ENCODE peak calls at places on chromosomes 16 and 17, in four cellular contexts. J, N, F and Z are unnamed samples.

GRCh38 chr16:73878616-73879015 is 418.0 kb upstream of the PSMD7 start:
- DNase-seq in J (peak), N (no peak), F (no peak), Z (peak)

GRCh38 chr16:50152386-50152806 is 710 bp upstream of the TENT4B start:
- DNase-seq in J (no peak), N (peak), F (no peak), Z (no peak)

GRCh38 chr16:23510154-23510914 is at the start of gene GGA2:
- DNase-seq in J (peak), N (peak), F (peak), Z (peak)

GRCh38 chr16:76293980-76294690 is 16.9 kb downstream of the CNTNAP4 start:
- DNase-seq in J (no peak), N (no peak), F (no peak), Z (no peak)

GRCh38 chr17:31787082-31787481 is 72.0 kb downstream of the COPRS start:
- DNase-seq in J (no peak), N (no peak), F (no peak), Z (no peak)

GRCh38 chr17:45029096-45029495 is 22.3 kb downstream of the DCAKD start:
- DNase-seq in J (no peak), N (no peak), F (no peak), Z (no peak)

GRCh38 chr17:47262586-47262985 is 9.0 kb downstream of the ITGB3 start:
- DNase-seq in J (no peak), N (no peak), F (no peak), Z (peak)

GRCh38 chr17:31472137-31472536 is 80.7 kb downstream of the RAB11FIP4 start:
- DNase-seq in J (peak), N (no peak), F (peak), Z (no peak)

GRCh38 chr16:56948234-56948633 is 13.5 kb upstream of the CETP start:
- DNase-seq in J (no peak), N (no peak), F (no peak), Z (no peak)

GRCh38 chr16:19926449-19927390 is 42.1 kb upstream of the GPRC5B start:
- DNase-seq in J (peak), N (no peak), F (no peak), Z (peak)

GRCh38 chr17:47872651-47873161 is 21.7 kb upstream of the SP6 start:
- DNase-seq in J (no peak), N (peak), F (no peak), Z (no peak)

GRCh38 chr16:81567987-81568748 is 123.6 kb downstream of the CMIP start:
- DNase-seq in J (peak), N (no peak), F (no peak), Z (peak)

DNA sequence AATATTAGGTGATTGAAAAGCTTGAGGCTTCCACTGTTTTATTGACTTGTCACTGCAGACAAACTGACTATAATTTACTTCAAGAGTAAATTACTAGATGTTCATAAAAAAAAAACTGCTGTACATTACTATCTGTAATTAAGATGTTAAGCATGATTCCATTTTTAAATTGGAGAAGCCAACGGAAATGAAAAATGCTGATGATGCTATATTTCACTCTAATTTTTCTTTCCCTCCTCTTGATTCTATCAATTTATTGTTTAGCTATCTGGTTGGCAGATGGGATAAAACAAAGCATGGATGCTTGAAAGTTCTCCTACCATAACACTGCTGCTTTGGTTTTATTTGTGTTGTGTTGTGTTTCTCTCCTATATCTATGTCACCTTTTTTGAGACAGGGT is 41.0 kb downstream of the MAF start:
- DNase-seq in J (no peak), N (no peak), F (no peak), Z (no peak)
- TF ChIP-seq JUN in J (no peak), N (no peak), F (no peak), Z (no peak)

GRCh38 chr17:6069611-6070279 is 434 bp upstream of the WSCD1 start:
- DNase-seq in J (no peak), N (peak), F (no peak), Z (peak)
- TF ChIP-seq EZH2 in J (no peak), N (no peak), F (no peak), Z (no peak)

DNA sequence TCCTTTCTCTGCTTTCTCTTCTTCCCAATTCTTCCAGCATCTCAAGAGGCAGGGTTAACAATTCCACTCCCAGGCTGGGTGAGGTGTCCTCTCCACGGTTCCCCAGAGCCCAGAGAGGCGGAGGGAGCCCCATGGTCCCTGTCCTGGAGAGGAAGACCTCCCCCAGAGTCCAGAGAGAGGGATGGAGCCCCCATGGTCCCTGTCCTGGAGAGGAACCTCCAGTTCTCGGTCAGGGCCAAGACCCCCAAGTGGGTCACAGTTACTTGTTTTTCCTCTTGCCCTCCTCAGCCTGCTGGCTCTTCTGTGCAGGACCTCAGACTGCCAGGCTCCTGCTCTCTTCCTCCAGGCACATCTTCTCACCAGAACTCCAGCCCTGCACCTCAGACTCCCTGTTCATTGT is 135.2 kb downstream of the RPTOR start:
- DNase-seq in J (no peak), N (no peak), F (no peak), Z (no peak)
- TF ChIP-seq JUN in J (no peak), N (no peak), F (no peak), Z (no peak)

GRCh38 chr16:3170440-3171180 is 17.4 kb upstream of the OR1F1 start:
- DNase-seq in J (no peak), N (peak), F (no peak), Z (no peak)
- TF ChIP-seq EZH2 in J (no peak), N (peak), F (no peak), Z (peak)

GRCh38 chr17:72295916-72296315 is 175.1 kb downstream of the SOX9 start:
- DNase-seq in J (no peak), N (no peak), F (no peak), Z (no peak)

GRCh38 chr17:72297326-72298115 is 176.7 kb downstream of the SOX9 start:
- DNase-seq in J (no peak), N (no peak), F (no peak), Z (no peak)

GRCh38 chr17:72299092-72299491 is 178.3 kb downstream of the SOX9 start:
- DNase-seq in J (no peak), N (no peak), F (no peak), Z (no peak)

GRCh38 chr17:72294487-72294893 is 173.7 kb downstream of the SOX9 start:
- DNase-seq in J (no peak), N (no peak), F (no peak), Z (no peak)

DNA sequence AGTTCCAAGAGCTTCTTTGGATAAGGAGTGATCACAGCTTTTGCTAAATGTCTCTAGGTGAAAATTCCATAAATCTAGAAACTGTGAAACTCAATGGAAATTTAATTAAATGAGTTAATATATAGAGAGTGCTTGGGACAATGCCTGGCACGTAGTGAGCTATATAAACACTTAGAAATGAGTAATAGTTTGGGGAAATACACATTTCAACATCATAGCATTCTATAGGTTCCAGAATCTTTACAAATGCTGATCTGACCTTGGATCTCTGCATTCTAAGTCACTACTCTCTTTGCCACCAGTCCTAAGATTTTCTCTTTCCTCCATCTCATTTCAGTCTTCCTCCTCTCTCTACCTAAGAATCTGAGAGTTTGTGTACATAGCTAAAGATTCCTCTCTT is 175.6 kb downstream of the SOX9 start:
- DNase-seq in J (no peak), N (no peak), F (no peak), Z (no peak)
- TF ChIP-seq JUN in J (no peak), N (no peak), F (no peak), Z (no peak)

GRCh38 chr17:43529977-43530302 is 16.2 kb downstream of the ETV4 start:
- DNase-seq in J (no peak), N (no peak), F (peak), Z (no peak)
- TF ChIP-seq EZH2 in J (no peak), N (no peak), F (no peak), Z (no peak)